ENCODE peak calls at places on chromosomes 3 and 15, in seven cellular contexts. U, F, R, B, T, S and Y are unnamed samples.

GRCh38 chr3:183220828-183221227 is 32.2 kb upstream of the B3GNT5 start:
- DNase-seq in B (no peak), S (no peak), T (no peak), U (no peak), R (no peak), F (no peak), Y (no peak)

GRCh38 chr3:191263365-191263764 is 64.3 kb downstream of the OSTN start:
- DNase-seq in T (no peak), F (no peak), S (no peak), R (no peak), B (no peak), U (no peak), Y (no peak)

GRCh38 chr3:160665784-160666526 is 11.0 kb upstream of the ARL14 start:
- DNase-seq in R (no peak), S (no peak), T (peak), U (no peak), F (no peak), B (peak), Y (no peak)

GRCh38 chr15:93895976-93896770 is 335.2 kb upstream of the MCTP2 start:
- DNase-seq in F (no peak), T (no peak), B (no peak), R (no peak), S (no peak), U (no peak), Y (no peak)

GRCh38 chr3:60045686-60046085 is 995.9 kb upstream of the CFAP20DC start:
- DNase-seq in B (no peak), R (no peak), S (no peak), U (no peak), F (no peak), T (no peak), Y (no peak)

GRCh38 chr3:52432631-52433030 is 12.3 kb downstream of the SEMA3G start:
- DNase-seq in U (no peak), T (no peak), R (no peak), B (no peak), F (no peak), S (no peak), Y (no peak)

GRCh38 chr3:184336484-184337230 is 743 bp upstream of the FAM131A start:
- DNase-seq in U (no peak), R (no peak), B (no peak), F (no peak), S (no peak), T (no peak), Y (peak)

GRCh38 chr15:78004919-78005634 is 72.4 kb downstream of the TBC1D2B start:
- DNase-seq in R (no peak), U (peak), B (no peak), S (no peak), F (peak), T (peak), Y (peak)

GRCh38 chr15:67186688-67187087 is 67.8 kb downstream of the AAGAB start:
- DNase-seq in R (no peak), B (no peak), T (no peak), U (no peak), F (no peak), S (no peak), Y (no peak)

GRCh38 chr3:30648670-30649357 is 42.4 kb downstream of the TGFBR2 start:
- DNase-seq in U (no peak), F (no peak), S (no peak), T (no peak), B (no peak), R (no peak), Y (no peak)

GRCh38 chr3:153756816-153757215 is 364.4 kb upstream of the ARHGEF26 start:
- DNase-seq in F (no peak), S (no peak), T (peak), B (no peak), U (no peak), R (no peak), Y (no peak)

GRCh38 chr3:183818041-183818620 is 7.2 kb downstream of the MAP6D1 start:
- DNase-seq in B (no peak), U (no peak), S (no peak), F (no peak), R (no peak), T (no peak), Y (no peak)

GRCh38 chr15:58227706-58228543 is 89.7 kb downstream of the AQP9 start:
- DNase-seq in S (no peak), U (no peak), T (peak), B (peak), R (peak), F (peak), Y (no peak)

GRCh38 chr3:117788499-117788898 is 1078.9 kb downstream of the TUSC7 start:
- DNase-seq in S (no peak), U (no peak), R (no peak), B (no peak), F (no peak), T (peak), Y (no peak)

GRCh38 chr15:69631005-69631404 is 178.4 kb downstream of the RPLP1 start:
- DNase-seq in T (no peak), U (no peak), F (no peak), B (no peak), R (no peak), S (no peak), Y (no peak)

GRCh38 chr3:54215521-54215920 is 93.2 kb downstream of the CACNA2D3 start:
- DNase-seq in S (no peak), F (no peak), U (no peak), R (no peak), T (peak), B (no peak), Y (no peak)